ENCODE peak calls at places on chromosomes 6 and 20, in ten cellular contexts. One of them, this sample, is unnamed.

GRCh38 chr6:141133346-141133745 is 999.4 kb upstream of the GJE1 start:
- DNase-seq in fibroblast of lung: no peak
- DNase-seq in LoVo: no peak
- DNase-seq in NCI-H1436: no peak
- DNase-seq in OCI-LY7: no peak
- DNase-seq in Right ventricle myocardium inferior: no peak
- DNase-seq in transverse colon: no peak
- DNase-seq in CD4-positive, CD25-positive, alpha-beta regulatory T cell: no peak
- DNase-seq in SW 1271: no peak
- DNase-seq in NCI-H69: no peak
- DNase-seq in this sample: no peak

GRCh38 chr6:135185483-135185882 is 4.4 kb downstream of the MYB start:
- DNase-seq in fibroblast of lung: no peak
- DNase-seq in OCI-LY7: no peak
- DNase-seq in NCI-H1436: no peak
- DNase-seq in transverse colon: no peak
- DNase-seq in LoVo: no peak
- DNase-seq in Right ventricle myocardium inferior: no peak
- DNase-seq in CD4-positive, CD25-positive, alpha-beta regulatory T cell: no peak
- DNase-seq in SW 1271: no peak
- DNase-seq in NCI-H69: peak; percentile 60
- DNase-seq in this sample: no peak

GRCh38 chr6:85004283-85005010 is 240.0 kb upstream of the TBX18 start:
- DNase-seq in LoVo: no peak
- DNase-seq in OCI-LY7: no peak
- DNase-seq in fibroblast of lung: peak; percentile 40
- DNase-seq in SW 1271: no peak
- DNase-seq in CD4-positive, CD25-positive, alpha-beta regulatory T cell: no peak
- DNase-seq in Right ventricle myocardium inferior: no peak
- DNase-seq in NCI-H69: no peak
- DNase-seq in NCI-H1436: no peak
- DNase-seq in transverse colon: no peak
- DNase-seq in this sample: no peak

GRCh38 chr20:41005361-41005729 is 23.3 kb upstream of the TOP1 start:
- DNase-seq in CD4-positive, CD25-positive, alpha-beta regulatory T cell: no peak
- DNase-seq in transverse colon: peak; percentile 87
- DNase-seq in NCI-H1436: no peak
- DNase-seq in LoVo: peak; percentile 96
- DNase-seq in OCI-LY7: no peak
- DNase-seq in SW 1271: peak; percentile 76
- DNase-seq in NCI-H69: peak; percentile 61
- DNase-seq in fibroblast of lung: peak; percentile 99
- DNase-seq in Right ventricle myocardium inferior: peak; percentile 90
- DNase-seq in this sample: no peak

GRCh38 chr6:125363360-125364121 is 61.8 kb upstream of the HDDC2 start:
- DNase-seq in Right ventricle myocardium inferior: peak; percentile 82
- DNase-seq in transverse colon: peak; percentile 22
- DNase-seq in LoVo: no peak
- DNase-seq in NCI-H1436: no peak
- DNase-seq in NCI-H69: peak; percentile 94
- DNase-seq in fibroblast of lung: peak; percentile 45
- DNase-seq in OCI-LY7: no peak
- DNase-seq in CD4-positive, CD25-positive, alpha-beta regulatory T cell: no peak
- DNase-seq in SW 1271: no peak
- DNase-seq in this sample: peak; percentile 63

GRCh38 chr20:33305591-33306057 is 22.6 kb downstream of the BPIFB1 start:
- DNase-seq in transverse colon: no peak
- DNase-seq in CD4-positive, CD25-positive, alpha-beta regulatory T cell: no peak
- DNase-seq in NCI-H69: peak; percentile 42
- DNase-seq in LoVo: peak; percentile 24
- DNase-seq in fibroblast of lung: no peak
- DNase-seq in Right ventricle myocardium inferior: no peak
- DNase-seq in OCI-LY7: no peak
- DNase-seq in SW 1271: no peak
- DNase-seq in NCI-H1436: no peak
- DNase-seq in this sample: no peak

GRCh38 chr6:111922454-111923297 is 49.4 kb upstream of the FYN start:
- DNase-seq in OCI-LY7: no peak
- DNase-seq in SW 1271: no peak
- DNase-seq in CD4-positive, CD25-positive, alpha-beta regulatory T cell: no peak
- DNase-seq in NCI-H1436: peak; percentile 30
- DNase-seq in LoVo: no peak
- DNase-seq in fibroblast of lung: peak; percentile 80
- DNase-seq in NCI-H69: peak; percentile 90
- DNase-seq in transverse colon: no peak
- DNase-seq in Right ventricle myocardium inferior: no peak
- DNase-seq in this sample: no peak

GRCh38 chr20:63322146-63322922 is 29.3 kb downstream of the COL20A1 start:
- DNase-seq in OCI-LY7: no peak
- DNase-seq in NCI-H69: no peak
- DNase-seq in fibroblast of lung: no peak
- DNase-seq in transverse colon: no peak
- DNase-seq in LoVo: no peak
- DNase-seq in Right ventricle myocardium inferior: peak; percentile 60
- DNase-seq in CD4-positive, CD25-positive, alpha-beta regulatory T cell: no peak
- DNase-seq in SW 1271: no peak
- DNase-seq in NCI-H1436: no peak
- DNase-seq in this sample: peak; percentile 13

GRCh38 chr20:54122681-54123586 is 50.9 kb downstream of the CYP24A1 start:
- DNase-seq in transverse colon: no peak
- DNase-seq in SW 1271: no peak
- DNase-seq in CD4-positive, CD25-positive, alpha-beta regulatory T cell: no peak
- DNase-seq in Right ventricle myocardium inferior: no peak
- DNase-seq in NCI-H1436: no peak
- DNase-seq in NCI-H69: no peak
- DNase-seq in fibroblast of lung: no peak
- DNase-seq in LoVo: no peak
- DNase-seq in OCI-LY7: no peak
- DNase-seq in this sample: no peak

GRCh38 chr6:8821921-8822512 is 386.7 kb upstream of the SLC35B3 start:
- DNase-seq in LoVo: no peak
- DNase-seq in NCI-H1436: no peak
- DNase-seq in SW 1271: no peak
- DNase-seq in transverse colon: no peak
- DNase-seq in fibroblast of lung: no peak
- DNase-seq in Right ventricle myocardium inferior: no peak
- DNase-seq in OCI-LY7: no peak
- DNase-seq in NCI-H69: no peak
- DNase-seq in CD4-positive, CD25-positive, alpha-beta regulatory T cell: no peak
- DNase-seq in this sample: no peak

GRCh38 chr6:111087106-111087835 is at the start of gene SLC16A10:
- DNase-seq in NCI-H69: peak; percentile 91
- DNase-seq in NCI-H1436: peak; percentile 80
- DNase-seq in transverse colon: peak; percentile 71
- DNase-seq in fibroblast of lung: no peak
- DNase-seq in CD4-positive, CD25-positive, alpha-beta regulatory T cell: peak; percentile 89
- DNase-seq in LoVo: peak; percentile 78
- DNase-seq in Right ventricle myocardium inferior: peak; percentile 80
- DNase-seq in SW 1271: no peak
- DNase-seq in OCI-LY7: no peak
- DNase-seq in this sample: peak; percentile 82

GRCh38 chr6:93105017-93105416 is 314.3 kb downstream of the EPHA7 start:
- DNase-seq in NCI-H69: no peak
- DNase-seq in SW 1271: no peak
- DNase-seq in CD4-positive, CD25-positive, alpha-beta regulatory T cell: no peak
- DNase-seq in OCI-LY7: no peak
- DNase-seq in LoVo: no peak
- DNase-seq in fibroblast of lung: peak; percentile 95
- DNase-seq in NCI-H1436: no peak
- DNase-seq in Right ventricle myocardium inferior: no peak
- DNase-seq in transverse colon: no peak
- DNase-seq in this sample: no peak

GRCh38 chr6:150004101-150004782 is 21.1 kb downstream of the RAET1L start:
- DNase-seq in NCI-H1436: no peak
- DNase-seq in transverse colon: no peak
- DNase-seq in OCI-LY7: peak; percentile 83
- DNase-seq in CD4-positive, CD25-positive, alpha-beta regulatory T cell: peak; percentile 62
- DNase-seq in Right ventricle myocardium inferior: no peak
- DNase-seq in SW 1271: no peak
- DNase-seq in LoVo: no peak
- DNase-seq in NCI-H69: peak; percentile 54
- DNase-seq in fibroblast of lung: no peak
- DNase-seq in this sample: no peak

GRCh38 chr6:133983099-133983939 is 30.3 kb downstream of the TBPL1 start:
- DNase-seq in LoVo: no peak
- DNase-seq in NCI-H69: no peak
- DNase-seq in NCI-H1436: no peak
- DNase-seq in SW 1271: no peak
- DNase-seq in Right ventricle myocardium inferior: peak; percentile 72
- DNase-seq in OCI-LY7: no peak
- DNase-seq in fibroblast of lung: peak; percentile 80
- DNase-seq in CD4-positive, CD25-positive, alpha-beta regulatory T cell: peak; percentile 72
- DNase-seq in transverse colon: no peak
- DNase-seq in this sample: no peak

GRCh38 chr6:26157150-26157837 is 70.1 kb downstream of the HFE start:
- DNase-seq in transverse colon: peak; percentile 77
- DNase-seq in CD4-positive, CD25-positive, alpha-beta regulatory T cell: no peak
- DNase-seq in fibroblast of lung: no peak
- DNase-seq in NCI-H69: peak; percentile 90
- DNase-seq in NCI-H1436: peak; percentile 49
- DNase-seq in OCI-LY7: peak; percentile 92
- DNase-seq in LoVo: peak; percentile 64
- DNase-seq in SW 1271: peak; percentile 89
- DNase-seq in Right ventricle myocardium inferior: peak; percentile 77
- DNase-seq in this sample: peak; percentile 77

GRCh38 chr20:62938105-62938888 is at the start of gene GID8:
- DNase-seq in transverse colon: peak; percentile 64
- DNase-seq in fibroblast of lung: peak; percentile 46
- DNase-seq in LoVo: peak; percentile 46
- DNase-seq in OCI-LY7: peak; percentile 58
- DNase-seq in CD4-positive, CD25-positive, alpha-beta regulatory T cell: peak; percentile 61
- DNase-seq in NCI-H1436: no peak
- DNase-seq in Right ventricle myocardium inferior: peak; percentile 80
- DNase-seq in NCI-H69: peak; percentile 61
- DNase-seq in SW 1271: no peak
- DNase-seq in this sample: peak; percentile 49

GRCh38 chr6:101851911-101852310 is 458.4 kb downstream of the GRIK2 start:
- DNase-seq in CD4-positive, CD25-positive, alpha-beta regulatory T cell: no peak
- DNase-seq in transverse colon: no peak
- DNase-seq in NCI-H69: no peak
- DNase-seq in Right ventricle myocardium inferior: no peak
- DNase-seq in SW 1271: no peak
- DNase-seq in OCI-LY7: no peak
- DNase-seq in fibroblast of lung: peak; percentile 38
- DNase-seq in LoVo: no peak
- DNase-seq in NCI-H1436: no peak
- DNase-seq in this sample: no peak

GRCh38 chr6:163438298-163438939 is 23.9 kb downstream of the QKI start:
- DNase-seq in NCI-H69: peak; percentile 35
- DNase-seq in SW 1271: no peak
- DNase-seq in NCI-H1436: no peak
- DNase-seq in OCI-LY7: no peak
- DNase-seq in LoVo: no peak
- DNase-seq in Right ventricle myocardium inferior: no peak
- DNase-seq in CD4-positive, CD25-positive, alpha-beta regulatory T cell: no peak
- DNase-seq in transverse colon: no peak
- DNase-seq in fibroblast of lung: no peak
- DNase-seq in this sample: no peak

GRCh38 chr6:121590438-121590837 is 155.0 kb downstream of the GJA1 start:
- DNase-seq in NCI-H1436: no peak
- DNase-seq in Right ventricle myocardium inferior: no peak
- DNase-seq in LoVo: no peak
- DNase-seq in NCI-H69: no peak
- DNase-seq in CD4-positive, CD25-positive, alpha-beta regulatory T cell: no peak
- DNase-seq in fibroblast of lung: peak; percentile 22
- DNase-seq in SW 1271: no peak
- DNase-seq in transverse colon: no peak
- DNase-seq in OCI-LY7: no peak
- DNase-seq in this sample: no peak

GRCh38 chr20:34715384-34715783 is 11.2 kb downstream of the TP53INP2 start:
- DNase-seq in NCI-H1436: no peak
- DNase-seq in transverse colon: no peak
- DNase-seq in SW 1271: no peak
- DNase-seq in NCI-H69: no peak
- DNase-seq in fibroblast of lung: no peak
- DNase-seq in CD4-positive, CD25-positive, alpha-beta regulatory T cell: no peak
- DNase-seq in Right ventricle myocardium inferior: no peak
- DNase-seq in OCI-LY7: no peak
- DNase-seq in LoVo: no peak
- DNase-seq in this sample: no peak

GRCh38 chr6:17015144-17015543 is 86.7 kb upstream of the STMND1 start:
- DNase-seq in transverse colon: no peak
- DNase-seq in SW 1271: no peak
- DNase-seq in NCI-H1436: no peak
- DNase-seq in NCI-H69: no peak
- DNase-seq in fibroblast of lung: peak; percentile 64
- DNase-seq in CD4-positive, CD25-positive, alpha-beta regulatory T cell: peak; percentile 34
- DNase-seq in OCI-LY7: no peak
- DNase-seq in LoVo: no peak
- DNase-seq in Right ventricle myocardium inferior: no peak
- DNase-seq in this sample: no peak

GRCh38 chr6:24949020-24949569 is 13.3 kb upstream of the RIPOR2 start:
- DNase-seq in Right ventricle myocardium inferior: no peak
- DNase-seq in LoVo: no peak
- DNase-seq in fibroblast of lung: no peak
- DNase-seq in NCI-H1436: no peak
- DNase-seq in NCI-H69: no peak
- DNase-seq in OCI-LY7: peak; percentile 71
- DNase-seq in transverse colon: peak; percentile 23
- DNase-seq in SW 1271: no peak
- DNase-seq in CD4-positive, CD25-positive, alpha-beta regulatory T cell: peak; percentile 96
- DNase-seq in this sample: no peak

GRCh38 chr20:57530327-57530981 is 5.5 kb upstream of the CTCFL start:
- DNase-seq in SW 1271: no peak
- DNase-seq in CD4-positive, CD25-positive, alpha-beta regulatory T cell: no peak
- DNase-seq in OCI-LY7: no peak
- DNase-seq in transverse colon: no peak
- DNase-seq in Right ventricle myocardium inferior: no peak
- DNase-seq in fibroblast of lung: no peak
- DNase-seq in NCI-H69: no peak
- DNase-seq in LoVo: peak; percentile 48
- DNase-seq in NCI-H1436: no peak
- DNase-seq in this sample: no peak

GRCh38 chr6:74480561-74480960 is 725.3 kb downstream of the COL12A1 start:
- DNase-seq in OCI-LY7: no peak
- DNase-seq in CD4-positive, CD25-positive, alpha-beta regulatory T cell: no peak
- DNase-seq in SW 1271: no peak
- DNase-seq in Right ventricle myocardium inferior: no peak
- DNase-seq in transverse colon: no peak
- DNase-seq in NCI-H69: no peak
- DNase-seq in fibroblast of lung: no peak
- DNase-seq in NCI-H1436: no peak
- DNase-seq in LoVo: no peak
- DNase-seq in this sample: no peak

GRCh38 chr6:145498425-145498824 is 236.9 kb downstream of the EPM2A start:
- DNase-seq in CD4-positive, CD25-positive, alpha-beta regulatory T cell: no peak
- DNase-seq in Right ventricle myocardium inferior: no peak
- DNase-seq in OCI-LY7: no peak
- DNase-seq in SW 1271: no peak
- DNase-seq in transverse colon: no peak
- DNase-seq in NCI-H69: no peak
- DNase-seq in fibroblast of lung: no peak
- DNase-seq in LoVo: no peak
- DNase-seq in NCI-H1436: no peak
- DNase-seq in this sample: no peak

GRCh38 chr20:39264506-39265172 is 302.5 kb downstream of the DHX35 start:
- DNase-seq in NCI-H1436: no peak
- DNase-seq in transverse colon: peak; percentile 42
- DNase-seq in Right ventricle myocardium inferior: no peak
- DNase-seq in CD4-positive, CD25-positive, alpha-beta regulatory T cell: peak; percentile 33
- DNase-seq in OCI-LY7: peak; percentile 46
- DNase-seq in SW 1271: peak; percentile 75
- DNase-seq in LoVo: peak; percentile 61
- DNase-seq in fibroblast of lung: peak; percentile 74
- DNase-seq in NCI-H69: peak; percentile 40
- DNase-seq in this sample: peak; percentile 66

GRCh38 chr6:32637219-32637880 is at the start of gene HLA-DQA1:
- DNase-seq in NCI-H1436: no peak
- DNase-seq in Right ventricle myocardium inferior: no peak
- DNase-seq in NCI-H69: no peak
- DNase-seq in fibroblast of lung: no peak
- DNase-seq in transverse colon: no peak
- DNase-seq in CD4-positive, CD25-positive, alpha-beta regulatory T cell: peak; percentile 74
- DNase-seq in SW 1271: no peak
- DNase-seq in OCI-LY7: peak; percentile 32
- DNase-seq in LoVo: no peak
- DNase-seq in this sample: no peak

GRCh38 chr20:8126979-8127378 is 5.1 kb upstream of the PLCB1 start:
- DNase-seq in SW 1271: no peak
- DNase-seq in NCI-H69: no peak
- DNase-seq in fibroblast of lung: no peak
- DNase-seq in CD4-positive, CD25-positive, alpha-beta regulatory T cell: no peak
- DNase-seq in transverse colon: no peak
- DNase-seq in OCI-LY7: no peak
- DNase-seq in Right ventricle myocardium inferior: no peak
- DNase-seq in NCI-H1436: no peak
- DNase-seq in LoVo: no peak
- DNase-seq in this sample: no peak

This sample was measured in WTC11.